ENCODE peak calls at places on chromosome 7, in eight cellular contexts. K is lower lobe of right lung, J is transverse colon, S is astrocyte of the spinal cord, A is HFFc6, D is brain microvascular endothelial cell, L is nephron progenitor cell, X is GM10248. V is an unnamed sample.

GRCh38 chr7:121167971-121168370 is 160.8 kb upstream of the WNT16 start:
- DNase-seq in K (no peak), X (no peak), S (no peak), J (no peak), A (no peak), L (no peak), D (peak), V (no peak)

GRCh38 chr7:132840197-132840596 is 241.7 kb downstream of the CHCHD3 start:
- DNase-seq in J (no peak), K (no peak), A (no peak), D (no peak), S (no peak), X (no peak), L (no peak), V (no peak)

GRCh38 chr7:151451156-151451555 is 11.2 kb upstream of the CRYGN start:
- DNase-seq in A (no peak), J (peak), K (no peak), X (no peak), L (no peak), S (no peak), D (no peak), V (no peak)

GRCh38 chr7:101165958-101166602 is 711 bp upstream of the VGF start:
- DNase-seq in L (no peak), A (no peak), S (no peak), J (no peak), X (no peak), K (no peak), D (no peak), V (no peak)

GRCh38 chr7:40393660-40394059 is 258.9 kb downstream of the SUGCT start:
- DNase-seq in S (no peak), J (no peak), D (no peak), L (no peak), A (no peak), K (no peak), X (no peak), V (no peak)

GRCh38 chr7:114084381-114085312 is 165.8 kb upstream of the PPP1R3A start:
- DNase-seq in S (peak), X (peak), K (peak), A (no peak), L (peak), D (no peak), J (peak), V (no peak)

GRCh38 chr7:19772858-19773337 is 519 bp downstream of the TMEM196 start:
- DNase-seq in D (peak), X (no peak), L (peak), K (no peak), S (peak), A (no peak), J (no peak), V (peak)

GRCh38 chr7:9149499-9150082 is 716.2 kb downstream of the NXPH1 start:
- DNase-seq in A (no peak), J (no peak), D (no peak), S (peak), K (no peak), X (no peak), L (no peak), V (no peak)

GRCh38 chr7:32285698-32286097 is 204.5 kb downstream of the LSM5 start:
- DNase-seq in X (no peak), A (no peak), D (no peak), J (no peak), L (no peak), S (no peak), K (no peak), V (no peak)

GRCh38 chr7:38630720-38631673 is at the start of gene AMPH:
- DNase-seq in S (peak), J (peak), L (peak), K (peak), X (no peak), D (peak), A (peak), V (peak)

GRCh38 chr7:153188630-153189029 is 429.1 kb downstream of the ACTR3B start:
- DNase-seq in L (no peak), S (no peak), J (no peak), X (no peak), D (no peak), K (no peak), A (no peak), V (no peak)

GRCh38 chr7:111727905-111728634 is 165.8 kb upstream of the IMMP2L start:
- DNase-seq in A (no peak), L (no peak), X (no peak), S (no peak), J (no peak), D (no peak), K (no peak), V (no peak)

GRCh38 chr7:138429577-138430250 is 30.3 kb upstream of the TRIM24 start:
- DNase-seq in L (no peak), X (no peak), S (no peak), J (no peak), K (no peak), A (no peak), D (no peak), V (no peak)

GRCh38 chr7:30048582-30048981 is 20.4 kb downstream of the PLEKHA8 start:
- DNase-seq in L (no peak), K (no peak), S (no peak), J (no peak), X (no peak), A (no peak), D (no peak), V (no peak)

GRCh38 chr7:22572292-22572691 is 72.3 kb upstream of the STEAP1B start:
- DNase-seq in A (peak), X (no peak), K (no peak), J (no peak), S (no peak), L (no peak), D (no peak), V (no peak)
- TF ChIP-seq CTCF in A (peak), X (no peak), K (no peak), J (no peak), S (no peak), L (no peak), D (no peak), V (no peak)

GRCh38 chr7:37095122-37095521 is 353.5 kb downstream of the ELMO1 start:
- DNase-seq in A (no peak), K (no peak), J (no peak), D (no peak), L (no peak), S (no peak), X (no peak), V (no peak)

GRCh38 chr7:37096341-37096740 is 352.3 kb downstream of the ELMO1 start:
- DNase-seq in K (no peak), L (no peak), S (no peak), A (no peak), D (no peak), J (no peak), X (no peak), V (no peak)

GRCh38 chr7:37100735-37101331 is 347.8 kb downstream of the ELMO1 start:
- DNase-seq in J (no peak), A (no peak), D (no peak), K (no peak), L (no peak), X (no peak), S (no peak), V (no peak)

GRCh38 chr7:37097983-37098382 is 350.7 kb downstream of the ELMO1 start:
- DNase-seq in L (no peak), J (no peak), X (no peak), A (no peak), D (no peak), K (no peak), S (no peak), V (no peak)

GRCh38 chr7:37097276-37097675 is 351.4 kb downstream of the ELMO1 start:
- DNase-seq in X (no peak), D (no peak), L (no peak), S (no peak), A (no peak), J (no peak), K (no peak), V (no peak)
- TF ChIP-seq CTCF in X (no peak), D (no peak), L (no peak), S (no peak), A (peak), J (no peak), K (peak), V (no peak)

GRCh38 chr7:134016942-134017303 is 110.2 kb upstream of the LRGUK start:
- DNase-seq in D (no peak), S (no peak), X (no peak), K (no peak), J (no peak), L (no peak), A (no peak), V (no peak)
- TF ChIP-seq CTCF in D (no peak), S (no peak), X (no peak), K (no peak), J (no peak), L (no peak), A (peak), V (no peak)

GRCh38 chr7:156836443-156836842 is 56.5 kb downstream of the LMBR1 start:
- DNase-seq in X (no peak), S (no peak), L (no peak), K (no peak), A (peak), J (no peak), D (no peak), V (no peak)
- TF ChIP-seq CTCF in X (no peak), S (no peak), L (no peak), K (no peak), A (no peak), J (no peak), D (no peak), V (no peak)

GRCh38 chr7:92409357-92409756 is 37.9 kb upstream of the GATAD1 start:
- DNase-seq in J (no peak), S (no peak), L (no peak), K (no peak), A (no peak), X (no peak), D (no peak), V (no peak)

GRCh38 chr7:92402920-92403759 is 44.1 kb upstream of the GATAD1 start:
- DNase-seq in X (no peak), J (no peak), L (no peak), D (peak), K (no peak), S (peak), A (peak), V (no peak)

GRCh38 chr7:92403760-92404074 is 43.6 kb upstream of the GATAD1 start:
- DNase-seq in S (no peak), D (no peak), J (no peak), K (no peak), L (no peak), X (no peak), A (no peak), V (no peak)

GRCh38 chr7:92400013-92400412 is 47.3 kb upstream of the GATAD1 start:
- DNase-seq in L (no peak), A (no peak), J (no peak), X (no peak), K (no peak), S (no peak), D (no peak), V (no peak)

GRCh38 chr7:92404170-92404614 is 43.1 kb upstream of the GATAD1 start:
- DNase-seq in S (no peak), K (no peak), A (no peak), L (no peak), D (no peak), X (no peak), J (no peak), V (no peak)
- TF ChIP-seq CTCF in S (peak), K (no peak), A (peak), L (no peak), D (peak), X (no peak), J (no peak), V (no peak)

GRCh38 chr7:55429835-55430499 is 64.8 kb downstream of the LANCL2 start:
- DNase-seq in L (no peak), J (no peak), K (no peak), D (no peak), S (no peak), A (no peak), X (no peak), V (no peak)
- TF ChIP-seq CTCF in L (no peak), J (no peak), K (no peak), D (no peak), S (no peak), A (no peak), X (no peak), V (no peak)

GRCh38 chr7:2062648-2063047 is 170.1 kb downstream of the MAD1L1 start:
- DNase-seq in D (no peak), J (peak), L (no peak), S (no peak), A (no peak), X (no peak), K (no peak), V (no peak)
- TF ChIP-seq CTCF in D (no peak), J (no peak), L (no peak), S (no peak), A (no peak), X (no peak), K (no peak), V (no peak)